ENCODE peak calls at places on chromosomes 6 and 20, in four cellular contexts. One of them, this sample, is unnamed. For H3K9me3 and H3K36me3, the result is how much of the 10 kb centered on the place peaks cover.

GRCh38 chr6:121616411-121616810 is 181.0 kb downstream of the GJA1 start:
- DNase-seq in upper lobe of left lung: no peak
- DNase-seq in adipocyte: no peak
- DNase-seq in left ventricle myocardium inferior: no peak
- DNase-seq in this sample: no peak

GRCh38 chr6:38477680-38478260 is 162.0 kb downstream of the BTBD9 start:
- DNase-seq in upper lobe of left lung: no peak
- DNase-seq in adipocyte: no peak
- DNase-seq in left ventricle myocardium inferior: no peak
- DNase-seq in this sample: no peak

GRCh38 chr6:155224031-155224451 is 39.8 kb upstream of the CLDN20 start:
- DNase-seq in upper lobe of left lung: no peak
- DNase-seq in adipocyte: peak
- DNase-seq in left ventricle myocardium inferior: no peak
- DNase-seq in this sample: no peak

GRCh38 chr20:49561256-49561655 is 6.7 kb downstream of the PTGIS start:
- DNase-seq in upper lobe of left lung: no peak
- DNase-seq in adipocyte: no peak
- DNase-seq in left ventricle myocardium inferior: no peak
- DNase-seq in this sample: no peak

GRCh38 chr6:14129572-14129971 is 12.0 kb downstream of the CD83 start:
- DNase-seq in upper lobe of left lung: no peak
- DNase-seq in adipocyte: peak
- DNase-seq in left ventricle myocardium inferior: peak
- DNase-seq in this sample: no peak

GRCh38 chr6:144151010-144151727 is 852 bp downstream of the STX11 start:
- DNase-seq in upper lobe of left lung: no peak
- DNase-seq in adipocyte: peak
- DNase-seq in left ventricle myocardium inferior: no peak
- DNase-seq in this sample: peak

GRCh38 chr6:150208606-150209352 is 65.9 kb downstream of the PPP1R14C start:
- DNase-seq in upper lobe of left lung: no peak
- DNase-seq in adipocyte: peak
- DNase-seq in left ventricle myocardium inferior: no peak
- DNase-seq in this sample: no peak

GRCh38 chr6:102114402-102114801 is 720.9 kb downstream of the GRIK2 start:
- DNase-seq in upper lobe of left lung: no peak
- DNase-seq in adipocyte: no peak
- DNase-seq in left ventricle myocardium inferior: no peak
- DNase-seq in this sample: no peak

GRCh38 chr20:29878777-29879442 is 1378.6 kb upstream of the DEFB115 start:
- DNase-seq in upper lobe of left lung: peak
- DNase-seq in adipocyte: no peak
- DNase-seq in left ventricle myocardium inferior: no peak
- DNase-seq in this sample: no peak
- H3K9me3 ChIP-seq in upper lobe of left lung: half or more
- H3K9me3 ChIP-seq in adipocyte: under half
- H3K9me3 ChIP-seq in left ventricle myocardium inferior: under half
- H3K9me3 ChIP-seq in this sample: under half

GRCh38 chr20:41408131-41408789 is 41.6 kb upstream of the EMILIN3 start:
- DNase-seq in upper lobe of left lung: no peak
- DNase-seq in adipocyte: no peak
- DNase-seq in left ventricle myocardium inferior: no peak
- DNase-seq in this sample: no peak

GRCh38 chr20:41412324-41412723 is 45.7 kb upstream of the EMILIN3 start:
- DNase-seq in upper lobe of left lung: no peak
- DNase-seq in adipocyte: no peak
- DNase-seq in left ventricle myocardium inferior: no peak
- DNase-seq in this sample: no peak

GRCh38 chr20:41408986-41409385 is 42.4 kb upstream of the EMILIN3 start:
- DNase-seq in upper lobe of left lung: peak
- DNase-seq in adipocyte: no peak
- DNase-seq in left ventricle myocardium inferior: no peak
- DNase-seq in this sample: no peak

GRCh38 chr20:41413169-41413568 is 46.6 kb upstream of the EMILIN3 start:
- DNase-seq in upper lobe of left lung: no peak
- DNase-seq in adipocyte: no peak
- DNase-seq in left ventricle myocardium inferior: no peak
- DNase-seq in this sample: no peak

GRCh38 chr20:41411458-41411857 is 44.8 kb upstream of the EMILIN3 start:
- DNase-seq in upper lobe of left lung: no peak
- DNase-seq in adipocyte: peak
- DNase-seq in left ventricle myocardium inferior: no peak
- DNase-seq in this sample: no peak
- H3K36me3 ChIP-seq in upper lobe of left lung: half or more
- H3K36me3 ChIP-seq in adipocyte: half or more
- H3K36me3 ChIP-seq in left ventricle myocardium inferior: half or more
- H3K36me3 ChIP-seq in this sample: half or more

GRCh38 chr6:106272289-106272688 is 53.3 kb downstream of the ATG5 start:
- DNase-seq in upper lobe of left lung: no peak
- DNase-seq in adipocyte: no peak
- DNase-seq in left ventricle myocardium inferior: no peak
- DNase-seq in this sample: no peak
- H3K4me3 ChIP-seq in upper lobe of left lung: no peak
- H3K4me3 ChIP-seq in adipocyte: no peak
- H3K4me3 ChIP-seq in left ventricle myocardium inferior: no peak
- H3K4me3 ChIP-seq in this sample: no peak

DNA sequence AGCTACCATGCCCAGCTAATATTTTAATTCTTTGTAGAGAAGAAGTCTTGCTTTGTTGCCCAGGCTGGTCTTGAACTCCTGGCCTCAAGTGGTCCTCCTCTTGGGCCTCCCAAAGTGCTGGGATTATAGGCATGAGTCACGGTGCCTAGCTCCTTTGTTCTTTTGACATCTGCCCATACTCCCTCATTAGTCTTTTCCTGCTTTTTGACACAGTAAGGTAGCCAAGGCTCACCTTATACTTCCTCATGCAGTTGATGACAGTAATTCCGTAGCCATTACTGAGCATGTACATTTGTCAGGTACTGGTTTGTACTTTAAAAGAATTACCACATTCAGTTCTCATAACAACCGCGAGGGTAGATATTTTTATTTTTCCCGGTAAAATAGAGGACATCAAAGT is 76.7 kb downstream of the CDYL start:
- DNase-seq in upper lobe of left lung: no peak
- DNase-seq in adipocyte: no peak
- DNase-seq in left ventricle myocardium inferior: no peak
- DNase-seq in this sample: no peak
- H3K9me3 ChIP-seq in upper lobe of left lung: under half
- H3K9me3 ChIP-seq in adipocyte: under half
- H3K9me3 ChIP-seq in left ventricle myocardium inferior: under half
- H3K9me3 ChIP-seq in this sample: under half